ENCODE peak calls at places on chromosomes 12 and 14, in four cellular contexts. C is fibroblast of pulmonary artery, H is AG04450, G is astrocyte of the cerebellum. R is an unnamed sample.

GRCh38 chr12:57868211-57868610 is 21.7 kb upstream of the CTDSP2 start:
- DNase-seq in C (no peak), H (no peak), G (no peak), R (no peak)

GRCh38 chr12:5369298-5369697 is 62.6 kb upstream of the NTF3 start:
- DNase-seq in C (no peak), H (no peak), G (no peak), R (no peak)

GRCh38 chr14:96102071-96102856 is 63.1 kb downstream of the C14orf132 start:
- DNase-seq in C (no peak), H (no peak), G (no peak), R (peak)

GRCh38 chr14:59314019-59314608 is 125.6 kb downstream of the DAAM1 start:
- DNase-seq in C (no peak), H (no peak), G (no peak), R (no peak)

GRCh38 chr12:47218191-47218654 is 138.5 kb upstream of the AMIGO2 start:
- DNase-seq in C (no peak), H (no peak), G (no peak), R (no peak)

GRCh38 chr14:56118611-56119181 is 485 bp downstream of the PELI2 start:
- DNase-seq in C (no peak), H (no peak), G (no peak), R (no peak)

GRCh38 chr14:59484611-59485174 is 376 bp downstream of the JKAMP start:
- DNase-seq in C (peak), H (no peak), G (no peak), R (no peak)

GRCh38 chr14:88554458-88555286 is at the start of gene PTPN21:
- DNase-seq in C (peak), H (no peak), G (no peak), R (no peak)

GRCh38 chr14:68822132-68822651 is 29.3 kb upstream of the ZFP36L1 start:
- DNase-seq in C (no peak), H (no peak), G (no peak), R (no peak)

GRCh38 chr12:1204581-1205121 is 213.6 kb downstream of the ERC1 start:
- DNase-seq in C (peak), H (no peak), G (no peak), R (no peak)

GRCh38 chr12:1207276-1207675 is 216.3 kb downstream of the ERC1 start:
- DNase-seq in C (no peak), H (no peak), G (no peak), R (no peak)

GRCh38 chr12:1203735-1204019 is 212.7 kb downstream of the ERC1 start:
- DNase-seq in C (no peak), H (no peak), G (no peak), R (no peak)

GRCh38 chr12:1206118-1206734 is 215.2 kb downstream of the ERC1 start:
- DNase-seq in C (no peak), H (no peak), G (no peak), R (no peak)

DNA sequence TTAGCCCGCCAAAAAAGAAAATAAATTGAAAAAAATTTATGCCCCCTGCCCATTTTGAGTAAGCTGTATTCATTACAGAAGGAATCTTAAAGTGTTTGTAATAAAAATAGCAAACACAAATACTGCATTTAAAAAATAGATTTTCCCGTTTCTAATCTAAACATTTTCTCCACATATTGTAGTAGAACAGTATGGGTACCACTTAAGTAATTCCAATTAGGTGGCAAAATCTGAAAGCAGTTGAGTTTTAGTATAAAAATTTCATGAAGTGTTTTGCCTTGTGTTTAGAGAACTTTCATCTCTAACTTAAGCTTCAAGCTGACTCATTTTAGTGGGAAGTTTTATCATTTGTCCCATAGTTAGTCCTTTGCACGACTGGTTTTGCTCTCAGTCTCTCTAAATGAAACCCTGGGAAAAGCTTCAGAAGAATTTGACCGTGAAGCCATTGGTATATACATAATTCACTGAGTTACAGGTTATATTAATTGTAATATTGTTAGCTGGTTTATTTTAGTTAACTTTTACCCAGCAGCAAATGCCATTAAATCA is 214.6 kb downstream of the ERC1 start:
- DNase-seq in C (peak), H (no peak), G (no peak), R (no peak)
- H3K4me3 ChIP-seq in C (no peak), H (no peak), G (no peak), R (no peak)

GRCh38 chr14:65832431-65833253 is 420.1 kb downstream of the FUT8 start:
- DNase-seq in C (peak), H (no peak), G (no peak), R (no peak)
- TF ChIP-seq CTCF in C (peak), H (peak), G (peak), R (peak)

GRCh38 chr12:6915789-6916285 is 1.5 kb downstream of the ENO2 start:
- DNase-seq in C (no peak), H (no peak), G (no peak), R (no peak)
- H3K4me3 ChIP-seq in C (no peak), H (no peak), G (no peak), R (peak)

GRCh38 chr12:59645242-59645641 is 49.4 kb downstream of the SLC16A7 start:
- DNase-seq in C (no peak), H (no peak), G (no peak), R (no peak)
- TF ChIP-seq CTCF in C (no peak), H (no peak), G (no peak), R (no peak)

GRCh38 chr14:20658246-20658645 is 16.8 kb upstream of the OR6S1 start:
- DNase-seq in C (no peak), H (no peak), G (no peak), R (no peak)

GRCh38 chr14:20667957-20668356 is 16.4 kb upstream of the RNASE4 start:
- DNase-seq in C (no peak), H (no peak), G (no peak), R (no peak)

GRCh38 chr14:20661197-20661596 is 19.7 kb upstream of the OR6S1 start:
- DNase-seq in C (no peak), H (no peak), G (no peak), R (no peak)

GRCh38 chr14:20659813-20660395 is 18.4 kb upstream of the OR6S1 start:
- DNase-seq in C (no peak), H (no peak), G (no peak), R (no peak)

DNA sequence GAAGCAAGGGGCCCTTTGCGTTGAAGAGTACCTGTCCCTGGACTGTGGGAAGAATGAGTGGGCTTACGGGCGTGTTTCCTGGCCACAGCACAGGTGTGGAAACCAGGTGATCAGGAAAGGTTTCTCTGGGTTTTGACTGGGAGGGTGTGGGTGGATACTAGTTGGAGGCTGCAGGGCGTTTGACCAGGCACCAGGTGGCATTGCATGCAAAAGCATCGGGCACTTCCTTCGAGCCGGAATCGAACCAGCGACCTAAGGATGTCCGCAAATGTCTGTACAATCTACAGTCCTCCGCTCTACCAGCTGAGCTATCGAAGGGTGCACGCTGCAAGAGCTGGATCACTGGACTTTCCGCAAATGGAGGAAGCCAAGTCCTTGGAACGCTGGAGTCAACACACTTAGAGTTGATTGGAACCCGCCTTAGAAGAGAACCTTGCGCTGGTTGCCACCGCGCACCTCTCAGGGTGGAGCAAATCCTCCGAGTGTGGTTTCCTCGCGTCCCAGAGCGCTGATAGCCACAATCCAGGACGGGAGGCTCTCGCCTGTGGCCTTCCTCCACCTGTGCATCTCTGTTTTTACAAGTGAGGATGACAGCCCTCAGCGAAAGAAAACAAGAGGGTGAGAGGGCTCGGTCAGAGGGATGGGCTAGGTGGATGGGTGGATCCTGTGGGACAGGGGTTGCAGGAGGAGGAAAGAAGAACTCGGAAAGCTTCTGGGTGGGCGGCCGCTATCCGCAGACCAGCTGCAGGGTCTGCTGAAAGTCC is 21.2 kb upstream of the RNASE4 start:
- DNase-seq in C (peak), H (no peak), G (no peak), R (no peak)
- H3K4me3 ChIP-seq in C (peak), H (peak), G (peak), R (peak)

DNA sequence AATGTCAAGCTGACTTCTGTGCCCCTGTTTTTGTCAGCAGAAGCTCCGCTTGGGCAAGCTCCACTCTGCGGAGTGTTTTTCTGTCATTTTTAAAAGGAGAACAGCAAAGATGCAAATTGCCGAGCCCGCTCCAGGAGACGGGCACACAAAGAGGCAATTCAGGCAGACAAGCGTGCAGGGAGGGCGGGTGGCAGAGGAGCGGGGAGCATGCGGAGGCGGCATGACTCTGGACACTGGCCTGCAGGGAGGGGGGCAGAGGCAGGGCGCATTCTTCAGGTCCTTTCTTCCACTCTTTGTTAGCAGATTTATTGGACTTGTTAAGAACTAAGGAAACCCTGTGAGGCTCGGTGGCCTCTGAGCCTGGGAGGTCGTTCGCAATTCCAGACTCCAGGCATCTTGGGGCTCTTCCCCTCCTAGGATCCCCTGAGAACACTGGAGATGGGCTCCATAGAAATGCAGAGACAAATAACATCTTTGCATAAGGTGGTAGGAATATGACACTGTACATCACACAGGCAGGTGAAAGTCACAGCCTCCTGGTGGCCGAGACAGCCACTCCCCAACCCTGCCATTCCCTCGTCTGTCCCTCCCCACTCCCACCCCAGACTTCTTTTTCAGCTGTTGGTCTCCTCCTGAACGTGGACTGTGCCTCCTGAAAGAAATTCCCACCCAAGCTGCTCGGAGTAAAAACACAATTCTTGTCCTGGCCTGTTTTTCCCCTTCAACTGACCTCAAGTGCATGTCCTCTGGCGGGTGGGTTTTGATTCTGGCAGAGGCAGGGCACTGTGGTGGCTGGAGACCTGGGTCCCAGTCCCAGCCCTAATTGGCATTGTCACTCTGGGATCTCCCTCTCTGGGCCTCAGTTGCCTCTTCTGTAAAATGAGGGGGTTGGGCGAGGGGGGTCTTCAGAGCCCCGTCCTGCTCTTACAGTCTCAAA is 187.1 kb upstream of the RMST start:
- DNase-seq in C (no peak), H (no peak), G (no peak), R (no peak)
- TF ChIP-seq CTCF in C (no peak), H (no peak), G (no peak), R (no peak)

GRCh38 chr12:49231881-49232650 is 32.8 kb upstream of the TUBA1C start:
- DNase-seq in C (no peak), H (no peak), G (no peak), R (no peak)
- H3K4me3 ChIP-seq in C (no peak), H (no peak), G (no peak), R (no peak)

GRCh38 chr12:12278899-12279298 is 12.1 kb upstream of the LRP6 start:
- DNase-seq in C (peak), H (no peak), G (peak), R (no peak)
- TF ChIP-seq CTCF in C (no peak), H (no peak), G (no peak), R (no peak)

GRCh38 chr14:31258427-31259039 is 50.9 kb upstream of the HECTD1 start:
- DNase-seq in C (no peak), H (no peak), G (no peak), R (no peak)

GRCh38 chr14:31261859-31262739 is 54.5 kb upstream of the HECTD1 start:
- DNase-seq in C (peak), H (no peak), G (no peak), R (peak)

GRCh38 chr14:31257244-31257553 is 49.6 kb upstream of the HECTD1 start:
- DNase-seq in C (no peak), H (no peak), G (no peak), R (no peak)

GRCh38 chr14:31263485-31264133 is 56.0 kb upstream of the HECTD1 start:
- DNase-seq in C (peak), H (peak), G (peak), R (peak)

GRCh38 chr14:31261523-31261858 is 53.9 kb upstream of the HECTD1 start:
- DNase-seq in C (no peak), H (no peak), G (no peak), R (no peak)
- H3K4me3 ChIP-seq in C (no peak), H (no peak), G (no peak), R (no peak)

GRCh38 chr12:125530876-125531275 is 465.6 kb downstream of the AACS start:
- DNase-seq in C (no peak), H (no peak), G (no peak), R (no peak)

GRCh38 chr12:125528300-125528699 is 463.1 kb downstream of the AACS start:
- DNase-seq in C (no peak), H (no peak), G (no peak), R (no peak)

GRCh38 chr12:125538800-125539199 is 473.6 kb downstream of the AACS start:
- DNase-seq in C (no peak), H (no peak), G (no peak), R (no peak)

GRCh38 chr12:125533434-125534029 is 468.3 kb downstream of the AACS start:
- DNase-seq in C (no peak), H (no peak), G (peak), R (no peak)
- TF ChIP-seq CTCF in C (no peak), H (no peak), G (peak), R (peak)

R was measured in retinal pigment epithelial cell.